ENCODE peak calls at places on chromosome 10, in five cellular contexts. A is Caki2, K is chondrocyte, Q is NCI-H2029, C is lower lobe of right lung. H is an unnamed sample.

GRCh38 chr10:63536678-63537077 is 15.5 kb downstream of the REEP3 start:
- DNase-seq in C (no peak), Q (no peak), K (no peak), A (no peak), H (no peak)

GRCh38 chr10:103757531-103758293 is 97.7 kb downstream of the SH3PXD2A start:
- DNase-seq in A (no peak), Q (no peak), K (no peak), C (no peak), H (peak)

GRCh38 chr10:34732926-34733325 is 82.2 kb downstream of the PARD3 start:
- DNase-seq in K (no peak), A (peak), Q (no peak), C (no peak), H (no peak)

GRCh38 chr10:29554660-29555059 is 80.1 kb downstream of the SVIL start:
- DNase-seq in C (no peak), A (peak), Q (no peak), K (no peak), H (no peak)

GRCh38 chr10:44344727-44345126 is 40.2 kb downstream of the CXCL12 start:
- DNase-seq in Q (no peak), C (no peak), K (no peak), A (no peak), H (no peak)

GRCh38 chr10:13891542-13892431 is 305.0 kb downstream of the PRPF18 start:
- DNase-seq in A (no peak), Q (no peak), K (no peak), C (peak), H (no peak)

GRCh38 chr10:110533149-110533548 is 34.3 kb upstream of the SMC3 start:
- DNase-seq in Q (no peak), K (no peak), A (no peak), C (no peak), H (no peak)

GRCh38 chr10:49652416-49653385 is 26.8 kb upstream of the C10orf53 start:
- DNase-seq in C (no peak), A (no peak), K (no peak), Q (no peak), H (no peak)

GRCh38 chr10:103816431-103816830 is 38.9 kb downstream of the SH3PXD2A start:
- DNase-seq in K (no peak), Q (no peak), A (peak), C (no peak), H (no peak)

GRCh38 chr10:70815504-70816219 is at the start of gene SGPL1:
- DNase-seq in C (peak), Q (peak), A (peak), K (peak), H (peak)

GRCh38 chr10:77746313-77746712 is 108.7 kb upstream of the KCNMA1 start:
- DNase-seq in A (peak), K (no peak), C (no peak), Q (no peak), H (no peak)

GRCh38 chr10:89332092-89332633 is 4.4 kb downstream of the IFIT3 start:
- DNase-seq in A (peak), C (no peak), Q (peak), K (no peak), H (no peak)

GRCh38 chr10:79102056-79102874 is 33.5 kb downstream of the ZMIZ1 start:
- DNase-seq in Q (no peak), C (no peak), K (no peak), A (peak), H (peak)

GRCh38 chr10:73908853-73909611 is 1.9 kb upstream of the PLAU start:
- DNase-seq in K (no peak), A (peak), C (peak), Q (no peak), H (no peak)

GRCh38 chr10:44513592-44513991 is 128.7 kb upstream of the CXCL12 start:
- DNase-seq in Q (no peak), K (no peak), A (no peak), C (no peak), H (no peak)

GRCh38 chr10:59033622-59034021 is 142.8 kb upstream of the PHYHIPL start:
- DNase-seq in Q (no peak), A (no peak), C (no peak), K (no peak), H (no peak)

GRCh38 chr10:129730272-129730992 is 233.6 kb downstream of the EBF3 start:
- DNase-seq in A (peak), Q (no peak), K (no peak), C (no peak), H (no peak)

GRCh38 chr10:110493832-110494426 is 3.8 kb upstream of the DUSP5 start:
- DNase-seq in C (no peak), A (peak), K (no peak), Q (no peak), H (no peak)

GRCh38 chr10:79380125-79380917 is 33.1 kb downstream of the PPIF start:
- DNase-seq in C (peak), Q (peak), K (peak), A (no peak), H (peak)

GRCh38 chr10:128766915-128767314 is 640.7 kb upstream of the MKI67 start:
- DNase-seq in A (no peak), K (no peak), Q (no peak), C (no peak), H (no peak)

GRCh38 chr10:15137636-15138035 is 30.9 kb downstream of the NMT2 start:
- DNase-seq in K (no peak), A (peak), C (no peak), Q (no peak), H (no peak)

GRCh38 chr10:91519899-91520514 is 109.9 kb downstream of the HECTD2 start:
- DNase-seq in A (no peak), Q (no peak), K (no peak), C (no peak), H (no peak)

GRCh38 chr10:85602306-85602705 is 764.3 kb downstream of the GRID1 start:
- DNase-seq in C (no peak), Q (no peak), K (no peak), A (no peak), H (no peak)

GRCh38 chr10:70967591-70968588 is 79.5 kb upstream of the PCBD1 start:
- DNase-seq in Q (no peak), C (no peak), A (peak), K (peak), H (no peak)

GRCh38 chr10:68233045-68233444 is 1.1 kb upstream of the ATOH7 start:
- DNase-seq in C (no peak), A (no peak), Q (no peak), K (no peak), H (no peak)

GRCh38 chr10:22335204-22335956 is 9.9 kb upstream of the SPAG6 start:
- DNase-seq in C (peak), A (no peak), Q (no peak), K (no peak), H (peak)

GRCh38 chr10:69938541-69938991 is 114.1 kb upstream of the MACROH2A2 start:
- DNase-seq in A (no peak), K (no peak), Q (no peak), C (no peak), H (no peak)

GRCh38 chr10:78332013-78332412 is 298.4 kb downstream of the RPS24 start:
- DNase-seq in Q (no peak), K (no peak), C (no peak), A (no peak), H (no peak)

GRCh38 chr10:8829592-8829991 is 775.1 kb downstream of the GATA3 start:
- DNase-seq in A (no peak), K (no peak), Q (no peak), C (no peak), H (no peak)

GRCh38 chr10:38102889-38103288 is 8.8 kb downstream of the ZNF37A start:
- DNase-seq in K (no peak), A (peak), C (no peak), Q (no peak), H (no peak)

GRCh38 chr10:28728396-28728795 is 51.1 kb downstream of the BAMBI start:
- DNase-seq in A (peak), C (no peak), K (no peak), Q (no peak), H (no peak)

GRCh38 chr10:78913219-78914059 is 155.3 kb upstream of the ZMIZ1 start:
- DNase-seq in A (no peak), K (peak), C (no peak), Q (no peak), H (no peak)

GRCh38 chr10:91210014-91210413 is 10.4 kb upstream of the PCGF5 start:
- DNase-seq in C (no peak), A (no peak), K (no peak), Q (peak), H (no peak)

GRCh38 chr10:31605846-31606543 is 287.0 kb downstream of the ZEB1 start:
- DNase-seq in K (no peak), Q (no peak), C (no peak), A (no peak), H (no peak)

H was measured in adrenal gland.